ENCODE peak calls at places on chromosomes 4 and X, in nine cellular contexts. H is RWPE2; V is mesothelial cell of epicardium; X is CD4-positive, alpha-beta T cell; C is cardiac muscle cell; F is ascending aorta; U is body of pancreas; A is endothelial cell of umbilical vein; N is neural progenitor cell. Q is an unnamed sample.

GRCh38 chr4:138494931-138495330 is 252.8 kb upstream of the SLC7A11 start:
- DNase-seq in F (no peak), V (no peak), X (no peak), A (peak; percentile 55), H (no peak), U (no peak), N (peak; percentile 46), C (peak; percentile 50), Q (no peak)

GRCh38 chrX:103330601-103331397 is 760 bp downstream of the TCEAL7 start:
- DNase-seq in F (no peak), U (no peak), C (peak; percentile 16), N (peak; percentile 69), V (no peak), H (no peak), X (no peak), A (peak; percentile 12), Q (no peak)

GRCh38 chrX:119410027-119410819 is 11.1 kb downstream of the SLC25A43 start:
- DNase-seq in N (no peak), X (no peak), U (peak; percentile 58), A (no peak), H (peak; percentile 65), F (no peak), C (peak; percentile 88), V (no peak), Q (no peak)

GRCh38 chr4:99784836-99785235 is 31.8 kb upstream of the DAPP1 start:
- DNase-seq in C (no peak), F (no peak), V (no peak), X (no peak), N (no peak), U (no peak), H (no peak), A (no peak), Q (no peak)

GRCh38 chr4:183984561-183984960 is 79.5 kb downstream of the STOX2 start:
- DNase-seq in H (no peak), F (no peak), A (no peak), C (no peak), N (no peak), U (no peak), V (no peak), X (no peak), Q (no peak)

GRCh38 chr4:6469144-6469543 is 3.3 kb downstream of the PPP2R2C start:
- DNase-seq in X (no peak), N (no peak), A (no peak), H (no peak), V (no peak), U (no peak), C (no peak), F (no peak), Q (no peak)

GRCh38 chr4:138595171-138595570 is 353.0 kb upstream of the SLC7A11 start:
- DNase-seq in U (no peak), V (no peak), X (no peak), F (no peak), N (no peak), C (no peak), A (no peak), H (no peak), Q (no peak)

GRCh38 chrX:28498658-28499057 is 88.6 kb upstream of the IL1RAPL1 start:
- DNase-seq in A (peak; percentile 76), N (peak; percentile 78), F (no peak), C (peak; percentile 24), V (no peak), U (no peak), X (no peak), H (no peak), Q (no peak)

GRCh38 chrX:118345045-118345400 is 883 bp upstream of the WDR44 start:
- DNase-seq in U (no peak), F (no peak), N (no peak), C (no peak), H (no peak), V (no peak), A (no peak), X (no peak), Q (no peak)

GRCh38 chrX:18896680-18897544 is 87.0 kb downstream of the PHKA2 start:
- DNase-seq in C (no peak), X (no peak), H (no peak), N (no peak), U (no peak), A (no peak), V (no peak), F (no peak), Q (peak; percentile 83)

GRCh38 chr4:4761128-4761991 is 98.1 kb upstream of the MSX1 start:
- DNase-seq in F (no peak), C (peak; percentile 5), A (no peak), U (no peak), V (no peak), N (peak; percentile 89), H (no peak), X (no peak), Q (peak; percentile 59)

GRCh38 chr4:78058591-78059523 is 1.7 kb downstream of the FRAS1 start:
- DNase-seq in A (peak; percentile 33), F (no peak), V (peak; percentile 41), H (no peak), N (peak; percentile 91), U (peak; percentile 48), C (peak; percentile 60), X (no peak), Q (no peak)

GRCh38 chr4:159900562-159900961 is 797.7 kb downstream of the RAPGEF2 start:
- DNase-seq in V (no peak), H (no peak), F (no peak), X (no peak), C (no peak), A (no peak), N (no peak), U (no peak), Q (no peak)
- TF ChIP-seq CTCF in V (no peak), H (peak; percentile 10), F (no peak), X (no peak), C (no peak), A (no peak), N (peak; percentile 9), U (no peak), Q (peak; percentile 56)

GRCh38 chrX:128464091-128464490 is 411.9 kb upstream of the ACTRT1 start:
- DNase-seq in X (no peak), C (no peak), H (no peak), F (no peak), U (no peak), V (no peak), N (no peak), A (no peak), Q (no peak)

GRCh38 chrX:128457674-128458073 is 405.5 kb upstream of the ACTRT1 start:
- DNase-seq in X (no peak), U (no peak), A (no peak), H (no peak), F (no peak), C (no peak), N (no peak), V (no peak), Q (no peak)

GRCh38 chrX:128458888-128459287 is 406.7 kb upstream of the ACTRT1 start:
- DNase-seq in H (no peak), V (no peak), C (no peak), X (no peak), U (no peak), F (no peak), N (no peak), A (no peak), Q (no peak)

DNA sequence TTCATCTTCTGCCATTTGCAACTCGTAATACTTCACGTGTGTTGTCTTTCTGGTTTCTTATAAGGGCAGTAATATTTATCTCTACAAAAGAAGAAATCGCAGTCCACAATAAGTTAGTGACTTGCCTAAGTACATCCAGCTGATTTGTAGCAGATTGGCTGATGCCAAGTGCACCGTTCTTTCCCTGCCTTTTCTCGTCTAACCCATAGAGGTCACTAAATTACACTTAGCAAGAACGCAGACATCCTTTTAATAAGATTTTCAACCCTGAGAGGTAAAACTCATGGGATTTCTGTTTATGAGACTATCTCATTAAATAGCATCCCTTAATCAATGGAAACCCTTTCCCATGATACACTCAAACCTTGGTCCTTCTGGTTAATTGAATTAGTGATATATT is 408.6 kb upstream of the ACTRT1 start:
- DNase-seq in H (no peak), U (no peak), X (no peak), A (peak; percentile 1), N (peak; percentile 10), V (no peak), C (no peak), F (no peak), Q (no peak)
- TF ChIP-seq CTCF in H (peak; percentile 19), U (no peak), X (no peak), A (no peak), N (peak; percentile 40), V (no peak), C (no peak), F (no peak), Q (peak; percentile 25)

GRCh38 chr4:186932631-186933150 is 209.0 kb upstream of the FAT1 start:
- DNase-seq in A (peak; percentile 69), X (no peak), U (no peak), V (no peak), F (no peak), C (peak; percentile 49), N (no peak), H (no peak), Q (no peak)
- TF ChIP-seq CTCF in A (no peak), X (no peak), U (no peak), V (no peak), F (no peak), C (no peak), N (no peak), H (no peak), Q (no peak)

DNA sequence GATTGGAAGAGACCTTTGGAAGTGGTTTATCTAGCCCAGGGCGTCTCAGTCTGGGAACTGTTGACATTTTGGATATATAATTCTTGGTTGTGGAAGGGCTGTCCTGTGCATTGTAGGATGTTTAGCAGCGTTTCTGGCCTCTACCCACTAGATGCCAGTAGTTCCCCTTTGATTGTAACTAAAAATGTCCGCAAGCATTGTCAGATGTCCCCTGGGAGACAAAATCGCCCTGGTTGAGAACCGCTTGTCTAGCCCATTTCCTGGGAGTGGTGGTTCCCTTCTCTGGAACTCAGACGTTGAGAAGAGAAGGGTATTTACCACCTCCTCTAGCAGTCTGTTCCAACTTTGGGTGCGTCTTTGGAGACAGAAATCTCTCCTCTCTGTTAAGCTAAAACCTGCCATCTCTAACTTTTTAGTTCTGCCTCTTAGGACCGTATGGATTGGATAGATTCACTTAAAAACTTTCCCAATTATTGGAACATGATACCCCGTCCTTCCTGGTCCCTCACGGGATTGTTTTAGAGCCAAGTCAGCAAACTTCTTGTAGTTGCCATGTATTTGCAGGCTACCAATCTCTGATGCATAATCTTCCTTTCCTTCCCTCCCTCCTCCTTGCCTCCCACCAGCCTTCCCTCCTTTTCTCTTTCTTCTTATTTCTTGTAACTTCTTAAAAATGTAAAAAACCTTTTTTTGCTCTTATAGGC is 13.9 kb downstream of the TMEM165 start:
- DNase-seq in V (no peak), H (no peak), F (no peak), C (peak; percentile 66), N (peak; percentile 62), X (no peak), U (no peak), A (no peak), Q (no peak)
- TF ChIP-seq CTCF in V (no peak), H (peak; percentile 15), F (peak; percentile 41), C (peak; percentile 42), N (peak; percentile 54), X (peak; percentile 25), U (no peak), A (no peak), Q (peak; percentile 81)